ENCODE peak calls at places on chromosome 12, in ten cellular contexts. R is AG09309, V is SK-N-SH, F is A549, I is sigmoid colon, Y is lower lobe of right lung, O is epithelial cell of esophagus, S is tibial artery, Z is activated B cell treated with CpG ODN at 0.5 μM for 24 hours, B is mucosa of descending colon. E is an unnamed sample.
A peak's percentile ranks its signal among the peaks of the same experiment; 100 is the strongest.

GRCh38 chr12:105288311-105288996 is 42.0 kb upstream of the C12orf75 start:
- DNase-seq in Y (no peak), Z (no peak), I (no peak), O (no peak), F (no peak), R (no peak), B (no peak), V (no peak), S (no peak), E (no peak)

GRCh38 chr12:30847259-30847658 is 79.3 kb upstream of the TSPAN11 start:
- DNase-seq in R (peak; percentile 40), I (no peak), Y (no peak), V (peak; percentile 44), F (peak; percentile 81), O (peak; percentile 83), B (no peak), S (no peak), Z (no peak), E (peak; percentile 48)

GRCh38 chr12:113805201-113805600 is 160.9 kb downstream of the RBM19 start:
- DNase-seq in Z (no peak), O (no peak), V (peak; percentile 55), Y (no peak), B (no peak), I (no peak), S (no peak), F (no peak), R (no peak), E (no peak)

GRCh38 chr12:81077686-81078441 is at the start of gene ACSS3:
- DNase-seq in O (peak; percentile 5), S (peak; percentile 71), Y (peak; percentile 78), Z (no peak), F (no peak), V (peak; percentile 9), I (peak; percentile 74), R (no peak), B (no peak), E (no peak)

GRCh38 chr12:8996682-8997405 is 7.5 kb downstream of the KLRG1 start:
- DNase-seq in Y (no peak), R (no peak), V (no peak), F (no peak), B (no peak), O (peak; percentile 52), Z (no peak), I (no peak), S (no peak), E (no peak)

GRCh38 chr12:22088886-22089285 is 42.9 kb downstream of the CMAS start:
- DNase-seq in S (no peak), Z (no peak), O (peak; percentile 90), I (no peak), Y (no peak), R (no peak), V (no peak), B (no peak), F (no peak), E (no peak)

GRCh38 chr12:95805864-95806669 is 15.5 kb upstream of the NTN4 start:
- DNase-seq in F (peak; percentile 100), O (peak; percentile 99), Z (no peak), B (no peak), V (no peak), I (no peak), S (peak; percentile 72), R (peak; percentile 99), Y (no peak), E (peak; percentile 65)

GRCh38 chr12:662541-663292 is 528 bp downstream of the NINJ2 start:
- DNase-seq in V (no peak), R (no peak), B (no peak), F (no peak), O (no peak), S (no peak), Z (no peak), I (no peak), Y (no peak), E (no peak)

GRCh38 chr12:70535896-70536374 is 101.3 kb downstream of the PTPRB start:
- DNase-seq in Z (no peak), V (no peak), I (peak; percentile 69), B (no peak), Y (no peak), F (no peak), R (no peak), O (no peak), S (no peak), E (no peak)

GRCh38 chr12:6230321-6231110 is 30.3 kb downstream of the CD9 start:
- DNase-seq in O (peak; percentile 56), R (no peak), F (no peak), V (no peak), Y (peak; percentile 79), S (peak; percentile 83), Z (peak; percentile 26), I (peak; percentile 94), B (peak; percentile 82), E (no peak)

GRCh38 chr12:94435511-94435927 is 24.1 kb downstream of the CEP83 start:
- DNase-seq in R (no peak), V (no peak), I (no peak), S (no peak), O (no peak), Z (no peak), F (no peak), Y (no peak), B (no peak), E (no peak)

GRCh38 chr12:108400060-108400459 is 60.9 kb upstream of the CMKLR1 start:
- DNase-seq in I (no peak), O (no peak), Y (no peak), B (no peak), F (no peak), R (no peak), V (peak; percentile 41), S (no peak), Z (no peak), E (no peak)

GRCh38 chr12:102120886-102121285 is 903 bp downstream of the PARPBP start:
- DNase-seq in R (no peak), F (peak; percentile 38), Y (no peak), S (no peak), B (no peak), V (peak; percentile 22), O (peak; percentile 66), I (no peak), Z (no peak), E (peak; percentile 30)

GRCh38 chr12:63846249-63846967 is 1.9 kb downstream of the SRGAP1 start:
- DNase-seq in S (no peak), R (no peak), F (peak; percentile 60), B (no peak), Y (no peak), V (peak; percentile 31), O (no peak), I (no peak), Z (no peak), E (peak; percentile 43)

GRCh38 chr12:82647853-82648252 is 38.9 kb upstream of the TMTC2 start:
- DNase-seq in S (no peak), Y (no peak), Z (no peak), V (no peak), B (no peak), O (no peak), R (no peak), F (no peak), I (no peak), E (no peak)
- TF ChIP-seq CTCF in S (no peak), Y (no peak), Z (no peak), V (no peak), B (no peak), O (no peak), R (no peak), F (no peak), I (no peak), E (no peak)

GRCh38 chr12:92736605-92737004 is 33.8 kb downstream of the PLEKHG7 start:
- DNase-seq in B (no peak), Z (no peak), F (no peak), V (no peak), O (no peak), Y (no peak), R (no peak), I (no peak), S (no peak), E (no peak)

GRCh38 chr12:92739099-92739498 is 36.3 kb downstream of the PLEKHG7 start:
- DNase-seq in Y (no peak), V (no peak), Z (no peak), I (no peak), O (no peak), B (no peak), S (no peak), F (peak; percentile 33), R (no peak), E (no peak)

GRCh38 chr12:92730758-92731157 is 28.0 kb downstream of the PLEKHG7 start:
- DNase-seq in I (no peak), V (no peak), O (no peak), Y (no peak), F (no peak), B (no peak), R (no peak), S (no peak), Z (no peak), E (no peak)

GRCh38 chr12:92737855-92738850 is 35.4 kb downstream of the PLEKHG7 start:
- DNase-seq in I (no peak), R (no peak), Y (no peak), S (no peak), V (no peak), B (no peak), F (no peak), Z (no peak), O (no peak), E (no peak)

GRCh38 chr12:92735131-92735721 is 32.4 kb downstream of the PLEKHG7 start:
- DNase-seq in O (peak; percentile 64), S (no peak), Z (no peak), B (no peak), V (no peak), I (no peak), F (peak; percentile 26), R (peak; percentile 90), Y (no peak), E (peak; percentile 56)
- TF ChIP-seq CTCF in O (peak; percentile 25), S (no peak), Z (no peak), B (no peak), V (no peak), I (no peak), F (no peak), R (peak; percentile 19), Y (no peak), E (no peak)

DNA sequence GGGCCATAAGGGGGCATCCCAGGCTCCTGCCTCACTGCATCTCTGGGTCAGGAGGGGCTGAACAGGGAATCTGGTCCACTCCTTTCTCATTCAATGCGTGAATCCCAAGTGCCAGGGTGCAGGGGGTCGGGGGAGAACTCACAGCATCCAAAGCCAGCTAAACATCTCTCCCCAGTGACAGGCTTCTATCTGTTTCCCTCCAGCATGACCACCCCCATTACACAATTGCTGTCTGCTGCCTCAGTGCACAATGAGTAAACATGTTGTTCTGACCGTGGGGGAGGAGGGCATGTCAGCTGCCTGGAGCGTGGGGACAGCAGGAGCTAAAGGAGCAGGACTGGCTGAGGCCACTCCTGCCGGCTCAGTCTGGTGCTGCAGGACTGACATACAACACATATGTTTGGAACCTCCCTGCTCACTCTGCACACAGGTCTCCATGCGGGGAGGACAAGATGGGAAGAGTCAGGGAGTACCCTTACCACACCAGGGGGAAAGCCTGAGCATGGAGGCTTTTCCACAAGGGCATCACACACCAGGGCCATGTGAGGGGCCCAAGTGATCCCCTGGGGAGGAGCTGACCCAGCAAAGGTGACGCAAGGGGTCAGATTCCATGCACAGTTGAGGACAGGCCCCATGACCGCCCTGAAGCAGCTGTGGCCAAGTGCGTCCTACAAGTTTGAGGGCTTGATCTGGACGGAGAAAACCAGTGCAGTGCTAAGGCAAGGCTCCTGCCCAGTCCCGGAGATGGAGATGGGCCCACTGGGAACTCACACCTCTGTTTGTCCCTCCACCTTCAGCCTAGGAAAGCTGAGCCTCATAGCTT is 1.4 kb downstream of the TNS2 start:
- DNase-seq in S (peak; percentile 96), Z (no peak), I (peak; percentile 95), O (peak; percentile 66), F (peak; percentile 43), R (no peak), V (no peak), Y (no peak), B (peak; percentile 75), E (no peak)
- TF ChIP-seq CTCF in S (peak; percentile 52), Z (no peak), I (peak; percentile 70), O (peak; percentile 30), F (no peak), R (no peak), V (no peak), Y (no peak), B (no peak), E (no peak)

GRCh38 chr12:67624355-67624754 is 24.2 kb upstream of the DYRK2 start:
- DNase-seq in O (no peak), Z (no peak), B (no peak), S (no peak), V (no peak), Y (no peak), I (no peak), R (no peak), F (no peak), E (no peak)
- TF ChIP-seq CTCF in O (no peak), Z (no peak), B (no peak), S (no peak), V (no peak), Y (no peak), I (no peak), R (no peak), F (no peak), E (no peak)

E was measured in Calu3.